ENCODE peak calls at places on chromosomes 4 and X, in five cellular contexts. O is brain microvascular endothelial cell, B is uterus, Y is aorta, T is fibroblast of pulmonary artery. A is an unnamed sample.

GRCh38 chr4:77927991-77928925 is 65.6 kb downstream of the MRPL1 start:
- DNase-seq in T (peak; percentile 78), B (no peak), O (no peak), Y (no peak), A (no peak)

GRCh38 chr4:1879491-1879890 is 8.3 kb downstream of the NSD2 start:
- DNase-seq in B (no peak), T (no peak), O (no peak), Y (no peak), A (no peak)

GRCh38 chr4:140236649-140237160 is 82.7 kb upstream of the MAML3 start:
- DNase-seq in T (no peak), O (no peak), B (no peak), Y (no peak), A (no peak)

GRCh38 chr4:9894604-9895361 is 113.3 kb downstream of the DRD5 start:
- DNase-seq in T (no peak), B (no peak), O (no peak), Y (no peak), A (no peak)

GRCh38 chr4:159171287-159171686 is 68.4 kb downstream of the RAPGEF2 start:
- DNase-seq in Y (no peak), B (no peak), T (no peak), O (no peak), A (no peak)

GRCh38 chr4:94724016-94724415 is 33.7 kb upstream of the BMPR1B start:
- DNase-seq in B (no peak), Y (no peak), O (no peak), T (no peak), A (no peak)

GRCh38 chrX:1486749-1487361 is 34.1 kb upstream of the ASMTL start:
- DNase-seq in B (peak; percentile 36), T (no peak), Y (peak; percentile 72), O (no peak), A (peak; percentile 54)

GRCh38 chrX:74579597-74580209 is 34.7 kb downstream of the RLIM start:
- DNase-seq in Y (no peak), O (no peak), T (no peak), B (no peak), A (no peak)

GRCh38 chr4:26030260-26030667 is 116.2 kb downstream of the SMIM20 start:
- DNase-seq in O (no peak), B (no peak), Y (no peak), T (no peak), A (no peak)

GRCh38 chr4:10454726-10455125 is 2.5 kb downstream of the ZNF518B start:
- DNase-seq in O (no peak), T (no peak), B (no peak), Y (no peak), A (no peak)

GRCh38 chr4:47551682-47552081 is 66.6 kb downstream of the ATP10D start:
- DNase-seq in Y (no peak), B (no peak), T (no peak), O (no peak), A (no peak)

GRCh38 chr4:23040539-23040938 is 347.8 kb downstream of the GBA3 start:
- DNase-seq in T (no peak), B (no peak), Y (no peak), O (no peak), A (no peak)

GRCh38 chrX:22323541-22323940 is 50.8 kb downstream of the CBLL2 start:
- DNase-seq in O (peak; percentile 52), B (no peak), Y (no peak), T (peak; percentile 61), A (no peak)

GRCh38 chr4:74000301-74000700 is 1.8 kb upstream of the CXCL5 start:
- DNase-seq in O (no peak), Y (no peak), B (no peak), T (no peak), A (no peak)
- H3K4me3 ChIP-seq in O (no peak overlapping the region), Y (no peak overlapping the region), B (no peak overlapping the region), T (no peak overlapping the region), A (no peak overlapping the region)

GRCh38 chr4:168907119-168907698 is 102.8 kb downstream of the CBR4 start:
- DNase-seq in O (peak; percentile 15), T (no peak), Y (no peak), B (no peak), A (no peak)
- H3K4me3 ChIP-seq in O (no peak overlapping the region), T (no peak overlapping the region), Y (no peak overlapping the region), B (no peak overlapping the region), A (no peak overlapping the region)

DNA sequence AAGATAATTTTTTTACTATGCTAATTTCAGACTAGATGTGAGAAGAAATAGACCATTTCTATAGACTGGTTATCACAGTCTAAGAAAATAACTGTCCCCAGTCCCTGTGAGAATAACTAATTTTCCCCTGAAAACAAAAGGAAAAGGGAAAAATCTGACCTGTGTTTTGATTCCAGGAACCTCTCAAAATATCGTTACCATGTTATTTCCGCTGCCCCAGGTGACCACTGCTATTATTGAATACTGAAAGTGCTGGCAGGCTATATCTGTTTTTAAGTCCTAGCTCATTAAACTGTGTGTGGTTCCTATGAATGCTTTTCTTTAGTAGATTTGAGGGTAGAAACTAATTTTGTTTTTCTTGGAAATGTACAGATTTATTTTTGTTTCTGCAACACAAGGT is 83.6 kb downstream of the GAB1 start:
- DNase-seq in O (no peak), T (no peak), B (no peak), Y (no peak), A (no peak)
- H3K4me3 ChIP-seq in O (no peak overlapping the region), T (no peak overlapping the region), B (no peak overlapping the region), Y (no peak overlapping the region), A (no peak overlapping the region)

DNA sequence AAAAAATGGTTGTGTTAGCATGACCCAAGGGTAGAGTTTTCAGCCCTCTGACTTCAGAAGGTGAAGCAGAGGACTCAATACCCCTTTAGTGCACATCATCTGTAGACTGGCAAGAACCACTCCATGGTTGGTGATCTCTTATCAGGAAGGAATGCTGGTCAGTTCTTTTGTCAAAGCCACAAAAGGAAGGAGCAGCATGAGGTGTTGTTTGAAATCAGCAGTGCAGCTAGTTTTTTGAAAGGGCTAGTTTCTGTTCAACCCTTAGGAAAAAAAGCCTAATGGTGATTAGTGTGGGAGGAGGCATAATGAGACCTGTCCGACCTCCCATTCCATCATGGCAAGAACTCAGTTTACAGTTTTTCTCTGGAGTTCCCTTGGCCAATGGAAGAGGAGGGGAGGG is 362.0 kb upstream of the CT83 start:
- DNase-seq in B (no peak), Y (no peak), O (no peak), T (no peak), A (no peak)
- H3K4me3 ChIP-seq in B (no peak overlapping the region), Y (no peak overlapping the region), O (no peak overlapping the region), T (no peak overlapping the region), A (no peak overlapping the region)

A was measured in Peyer's patch.